ENCODE peak calls at places on chromosomes 6 and 20, in five cellular contexts. Q, O, L, I and F are unnamed samples.

GRCh38 chr6:126880926-126881325 is 237.5 kb upstream of the RSPO3 start:
- DNase-seq in Q (no peak), O (no peak), L (no peak), I (no peak), F (no peak)

GRCh38 chr6:14222956-14223355 is 105.4 kb downstream of the CD83 start:
- DNase-seq in Q (no peak), I (no peak), O (no peak), L (no peak), F (no peak)

GRCh38 chr20:39812116-39812515 is 850.0 kb downstream of the DHX35 start:
- DNase-seq in I (no peak), L (peak; percentile 7), O (no peak), Q (no peak), F (no peak)

GRCh38 chr20:10337291-10337690 is 96.7 kb downstream of the MKKS start:
- DNase-seq in L (no peak), I (no peak), Q (no peak), O (no peak), F (no peak)

GRCh38 chr6:1348675-1349074 is 36.8 kb downstream of the FOXQ1 start:
- DNase-seq in L (no peak), I (no peak), O (no peak), Q (no peak), F (peak; percentile 81)

GRCh38 chr6:42791706-42792320 is 10.0 kb downstream of the BICRAL start:
- DNase-seq in I (no peak), L (no peak), O (no peak), Q (no peak), F (no peak)

GRCh38 chr6:110537208-110538123 is 61.1 kb upstream of the SLC22A16 start:
- DNase-seq in L (peak; percentile 70), I (no peak), O (no peak), Q (no peak), F (no peak)

GRCh38 chr6:87074051-87074711 is 20.7 kb downstream of the CGA start:
- DNase-seq in Q (no peak), L (no peak), O (no peak), I (no peak), F (no peak)

GRCh38 chr6:150535151-150535816 is 64.4 kb upstream of the PLEKHG1 start:
- DNase-seq in I (no peak), L (no peak), O (no peak), Q (no peak), F (no peak)

GRCh38 chr20:41234546-41234945 is 83.0 kb downstream of the ZHX3 start:
- DNase-seq in Q (no peak), L (no peak), I (no peak), O (no peak), F (peak; percentile 5)

GRCh38 chr6:30357678-30358339 is 12.9 kb downstream of the RPP21 start:
- DNase-seq in Q (no peak), L (peak; percentile 65), O (peak; percentile 71), I (peak; percentile 89), F (peak; percentile 73)

GRCh38 chr6:37051138-37052026 is 45.9 kb downstream of the FGD2 start:
- DNase-seq in Q (peak; percentile 59), I (peak; percentile 94), O (peak; percentile 98), L (peak; percentile 78), F (peak; percentile 97)

GRCh38 chr6:139265512-139266190 is 26.1 kb downstream of the TXLNB start:
- DNase-seq in I (no peak), O (no peak), L (no peak), Q (no peak), F (no peak)

GRCh38 chr6:13766201-13766634 is 48.1 kb downstream of the MCUR1 start:
- DNase-seq in I (peak; percentile 41), O (no peak), L (no peak), Q (no peak), F (no peak)

GRCh38 chr6:70221025-70221714 is 81.7 kb downstream of the COL9A1 start:
- DNase-seq in L (peak; percentile 12), I (no peak), Q (no peak), O (no peak), F (no peak)

GRCh38 chr6:136550330-136551071 is at the start of gene MAP7:
- DNase-seq in I (peak; percentile 70), L (peak; percentile 80), Q (no peak), O (peak; percentile 94), F (peak; percentile 87)

GRCh38 chr20:11249239-11249638 is 575.4 kb upstream of the JAG1 start:
- DNase-seq in L (no peak), Q (no peak), I (no peak), O (no peak), F (no peak)

GRCh38 chr20:34768105-34768504 is 57.3 kb downstream of the NCOA6 start:
- DNase-seq in I (no peak), L (no peak), Q (no peak), O (no peak), F (no peak)

GRCh38 chr6:135675862-135676261 is 175.6 kb upstream of the PDE7B start:
- DNase-seq in I (no peak), L (peak; percentile 59), Q (peak; percentile 4), O (no peak), F (no peak)

GRCh38 chr6:88166493-88166900 is 350 bp upstream of the CNR1 start:
- DNase-seq in O (no peak), Q (no peak), I (no peak), L (no peak), F (no peak)

GRCh38 chr6:163324928-163325784 is 89.4 kb upstream of the QKI start:
- DNase-seq in Q (no peak), O (no peak), L (peak; percentile 75), I (peak; percentile 78), F (peak; percentile 56)

GRCh38 chr6:151647871-151648639 is 154.2 kb downstream of the CCDC170 start:
- DNase-seq in Q (no peak), L (peak; percentile 24), O (peak; percentile 91), I (no peak), F (no peak)

GRCh38 chr6:7153807-7154206 is 46.0 kb downstream of the RREB1 start:
- DNase-seq in I (no peak), L (no peak), Q (no peak), O (peak; percentile 44), F (no peak)

GRCh38 chr6:7151381-7151780 is 43.6 kb downstream of the RREB1 start:
- DNase-seq in I (no peak), O (no peak), L (no peak), Q (no peak), F (no peak)

GRCh38 chr6:7148100-7148822 is 40.5 kb downstream of the RREB1 start:
- DNase-seq in I (no peak), O (no peak), L (no peak), Q (no peak), F (no peak)

GRCh38 chr6:7152467-7152866 is 44.7 kb downstream of the RREB1 start:
- DNase-seq in Q (no peak), O (no peak), L (no peak), I (no peak), F (no peak)

DNA sequence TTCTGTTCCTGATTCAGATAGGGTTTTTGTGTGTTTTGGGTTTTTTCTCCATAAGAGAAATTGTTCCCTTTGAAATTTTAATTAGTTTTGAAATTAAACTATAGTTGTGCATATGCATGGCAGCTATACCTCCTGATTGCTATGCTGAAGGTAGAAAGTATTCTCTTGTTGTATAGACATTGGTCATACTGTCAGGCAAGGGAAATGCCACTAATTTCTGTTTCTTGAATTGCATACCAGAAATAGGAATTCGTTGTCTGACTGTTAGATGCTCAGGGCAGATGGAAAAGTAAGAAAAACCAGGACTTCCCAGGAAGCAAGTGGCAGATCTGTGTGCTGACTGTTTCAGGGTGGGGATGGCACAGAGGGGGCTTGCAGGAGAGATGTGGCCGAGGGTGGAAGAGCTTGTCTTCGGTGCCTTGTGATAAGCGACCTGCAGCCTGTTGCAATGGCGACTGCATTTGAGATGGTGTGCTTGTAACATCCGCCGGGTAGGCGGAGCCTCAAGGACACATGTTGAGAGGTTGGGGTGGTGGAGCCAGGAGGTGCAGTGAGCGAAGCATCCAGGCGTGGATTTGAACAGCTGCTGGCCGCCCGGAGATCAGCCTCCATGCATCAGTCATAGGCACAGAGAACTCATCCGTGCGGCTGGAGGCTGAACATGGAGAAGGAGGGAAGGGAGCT is 42.8 kb downstream of the RREB1 start:
- DNase-seq in O (no peak), I (no peak), Q (no peak), L (no peak), F (peak; percentile 18)
- H3K4me1 ChIP-seq in O (peaks cover 32% of the 10 kb centered on the region), I (peaks cover 75% of the 10 kb centered on the region), Q (peaks cover 68% of the 10 kb centered on the region), L (peaks cover 67% of the 10 kb centered on the region), F (peaks cover 63% of the 10 kb centered on the region)

DNA sequence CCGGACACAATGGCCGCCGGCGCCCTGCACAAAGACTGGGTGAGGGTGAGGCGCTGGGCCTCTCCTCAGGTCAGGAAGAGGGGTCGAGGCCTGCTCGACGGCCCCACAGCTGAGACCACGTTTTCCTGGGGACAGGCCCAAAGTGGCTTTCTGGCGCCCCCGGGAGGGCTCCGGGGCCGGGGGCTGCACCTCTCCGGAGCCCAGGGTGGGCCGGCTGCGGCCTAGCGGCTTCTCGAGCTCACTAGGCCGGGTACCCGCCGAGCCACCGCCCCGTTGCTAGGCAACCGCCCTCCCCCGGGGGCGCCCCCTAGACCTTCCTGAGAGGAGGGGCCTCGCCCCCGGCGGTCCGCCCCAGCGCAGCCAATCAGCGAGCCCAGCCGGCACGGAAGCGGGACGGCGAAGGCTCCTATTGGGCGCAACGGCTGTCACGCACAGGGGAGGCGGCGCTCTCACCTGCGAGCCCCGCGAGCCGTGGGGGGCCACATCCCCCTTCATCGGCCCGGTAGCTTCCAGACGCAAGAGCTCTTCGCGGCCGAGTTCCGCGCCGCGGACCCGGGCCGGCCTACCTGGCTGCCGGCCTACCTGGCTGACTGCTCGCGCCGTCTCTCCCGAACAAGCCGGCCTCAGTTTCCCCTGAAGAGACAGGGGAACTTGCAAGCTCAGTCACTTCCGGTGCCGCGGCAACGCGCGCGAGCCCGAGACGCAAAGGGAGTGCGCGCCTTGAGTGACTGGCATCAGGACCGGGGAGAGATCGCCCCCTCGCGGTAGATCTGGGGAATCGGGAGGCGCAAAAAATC is 812 bp upstream of the BCL2L1 start:
- DNase-seq in O (peak; percentile 99), L (peak; percentile 99), I (peak; percentile 99), Q (peak; percentile 83), F (peak; percentile 99)
- TF ChIP-seq EP300 in O (no peak), L (peak; percentile 15), I (no peak), Q (no peak), F (no peak)

GRCh38 chr6:23348185-23348584 is 777.8 kb upstream of the NRSN1 start:
- DNase-seq in I (no peak), L (no peak), Q (no peak), O (no peak), F (no peak)

GRCh38 chr6:23350752-23351453 is 775.1 kb upstream of the NRSN1 start:
- DNase-seq in L (no peak), O (no peak), I (no peak), Q (no peak), F (no peak)

GRCh38 chr6:23354004-23354403 is 772.0 kb upstream of the NRSN1 start:
- DNase-seq in L (no peak), O (no peak), I (no peak), Q (no peak), F (no peak)

GRCh38 chr6:23343610-23344306 is 774.4 kb downstream of the HDGFL1 start:
- DNase-seq in O (no peak), I (no peak), L (no peak), Q (no peak), F (no peak)

GRCh38 chr6:23349521-23350147 is 776.4 kb upstream of the NRSN1 start:
- DNase-seq in O (no peak), Q (no peak), L (peak; percentile 28), I (no peak), F (no peak)
- H3K4me3 ChIP-seq in O (no peak overlapping the region), Q (no peak overlapping the region), L (no peak overlapping the region), I (no peak overlapping the region), F (no peak overlapping the region)

DNA sequence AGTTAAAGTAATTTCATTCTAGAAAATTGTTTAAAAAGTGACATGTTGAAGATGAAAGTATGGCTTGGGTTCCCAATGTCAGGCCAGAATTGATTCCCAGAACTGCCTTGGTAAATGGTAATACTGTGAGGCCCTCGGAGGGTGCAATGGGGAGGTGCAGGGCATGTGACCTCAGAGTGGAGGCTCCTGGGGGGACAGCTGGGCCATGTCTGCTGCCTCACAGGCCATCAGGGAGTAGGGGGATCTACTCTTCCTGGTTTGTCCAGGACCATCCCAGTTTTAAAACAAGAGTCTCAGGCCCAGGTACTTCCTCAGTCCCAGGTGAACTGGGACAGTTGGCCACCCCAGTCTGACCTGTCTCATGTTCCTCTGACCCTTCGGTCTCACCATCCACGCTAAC is 55.3 kb upstream of the SNX9 start:
- DNase-seq in Q (no peak), L (no peak), I (no peak), O (no peak), F (no peak)
- H3K4me1 ChIP-seq in Q (peaks cover 50% of the 10 kb centered on the region), L (peaks cover 44% of the 10 kb centered on the region), I (peaks cover 24% of the 10 kb centered on the region), O (peaks cover 10% of the 10 kb centered on the region), F (peaks cover 24% of the 10 kb centered on the region)